ENCODE peak calls at places on chromosomes 5 and 9, in four cellular contexts. One of them, this sample, is unnamed.

GRCh38 chr5:74598731-74599624 is 41.5 kb downstream of the ENC1 start:
- DNase-seq in stromal cell of bone marrow: no peak
- DNase-seq in body of pancreas: no peak
- DNase-seq in lower leg skin: no peak
- DNase-seq in this sample: no peak

GRCh38 chr5:12292610-12293204 is 388.5 kb upstream of the CTNND2 start:
- DNase-seq in stromal cell of bone marrow: no peak
- DNase-seq in lower leg skin: no peak
- DNase-seq in body of pancreas: no peak
- DNase-seq in this sample: peak; percentile 55

GRCh38 chr5:78930742-78931141 is 54.4 kb downstream of the ARSB start:
- DNase-seq in body of pancreas: no peak
- DNase-seq in stromal cell of bone marrow: no peak
- DNase-seq in lower leg skin: no peak
- DNase-seq in this sample: no peak

GRCh38 chr5:93579561-93580386 is 1.2 kb downstream of the NR2F1-AS1 start:
- DNase-seq in lower leg skin: no peak
- DNase-seq in stromal cell of bone marrow: no peak
- DNase-seq in body of pancreas: no peak
- DNase-seq in this sample: no peak

GRCh38 chr5:105640328-105640727 is 2030.4 kb downstream of the EFNA5 start:
- DNase-seq in body of pancreas: no peak
- DNase-seq in stromal cell of bone marrow: no peak
- DNase-seq in lower leg skin: no peak
- DNase-seq in this sample: no peak

GRCh38 chr5:39412995-39413394 is 11.8 kb downstream of the DAB2 start:
- DNase-seq in stromal cell of bone marrow: no peak
- DNase-seq in body of pancreas: no peak
- DNase-seq in lower leg skin: no peak
- DNase-seq in this sample: no peak

GRCh38 chr9:8542537-8542936 is 743.0 kb upstream of the DMAC1 start:
- DNase-seq in stromal cell of bone marrow: no peak
- DNase-seq in body of pancreas: no peak
- DNase-seq in lower leg skin: no peak
- DNase-seq in this sample: no peak

GRCh38 chr9:92738661-92739081 is 26.0 kb downstream of the BICD2 start:
- DNase-seq in lower leg skin: no peak
- DNase-seq in body of pancreas: peak; percentile 34
- DNase-seq in stromal cell of bone marrow: no peak
- DNase-seq in this sample: no peak

GRCh38 chr9:31210982-31211570 is 1173.4 kb upstream of the ACO1 start:
- DNase-seq in body of pancreas: no peak
- DNase-seq in lower leg skin: no peak
- DNase-seq in stromal cell of bone marrow: no peak
- DNase-seq in this sample: no peak

GRCh38 chr9:89986190-89986589 is 381.4 kb downstream of the GADD45G start:
- DNase-seq in stromal cell of bone marrow: no peak
- DNase-seq in body of pancreas: no peak
- DNase-seq in lower leg skin: no peak
- DNase-seq in this sample: no peak

GRCh38 chr9:33159058-33159759 is 7.9 kb downstream of the B4GALT1 start:
- DNase-seq in body of pancreas: peak; percentile 55
- DNase-seq in stromal cell of bone marrow: no peak
- DNase-seq in lower leg skin: peak; percentile 75
- DNase-seq in this sample: no peak

GRCh38 chr5:139574641-139575312 is 13.6 kb downstream of the UBE2D2 start:
- DNase-seq in lower leg skin: no peak
- DNase-seq in body of pancreas: no peak
- DNase-seq in stromal cell of bone marrow: peak; percentile 17
- DNase-seq in this sample: no peak

GRCh38 chr9:133429216-133429613 is 7.0 kb downstream of the ADAMTS13 start:
- DNase-seq in stromal cell of bone marrow: no peak
- DNase-seq in lower leg skin: no peak
- DNase-seq in body of pancreas: no peak
- DNase-seq in this sample: no peak

GRCh38 chr5:81302596-81302995 is 1.2 kb downstream of the ZCCHC9 start:
- DNase-seq in body of pancreas: no peak
- DNase-seq in stromal cell of bone marrow: no peak
- DNase-seq in lower leg skin: no peak
- DNase-seq in this sample: no peak

GRCh38 chr5:151688406-151688805 is 1.7 kb upstream of the SPARC start:
- DNase-seq in body of pancreas: no peak
- DNase-seq in lower leg skin: no peak
- DNase-seq in stromal cell of bone marrow: no peak
- DNase-seq in this sample: no peak

GRCh38 chr9:99296375-99296951 is 74.4 kb downstream of the SEC61B start:
- DNase-seq in lower leg skin: no peak
- DNase-seq in stromal cell of bone marrow: no peak
- DNase-seq in body of pancreas: no peak
- DNase-seq in this sample: no peak

GRCh38 chr5:176365663-176366574 is 632 bp downstream of the ARL10 start:
- DNase-seq in body of pancreas: peak; percentile 25
- DNase-seq in lower leg skin: no peak
- DNase-seq in stromal cell of bone marrow: peak; percentile 21
- DNase-seq in this sample: no peak

GRCh38 chr9:121491111-121491510 is 8.5 kb downstream of the GGTA1 start:
- DNase-seq in lower leg skin: no peak
- DNase-seq in body of pancreas: no peak
- DNase-seq in stromal cell of bone marrow: no peak
- DNase-seq in this sample: no peak

GRCh38 chr5:180290568-180291233 is 1.2 kb downstream of the MAPK9 start:
- DNase-seq in lower leg skin: no peak
- DNase-seq in body of pancreas: no peak
- DNase-seq in stromal cell of bone marrow: no peak
- DNase-seq in this sample: no peak

GRCh38 chr5:150640311-150641005 is at the start of gene SYNPO:
- DNase-seq in body of pancreas: peak; percentile 67
- DNase-seq in lower leg skin: peak; percentile 74
- DNase-seq in stromal cell of bone marrow: peak; percentile 96
- DNase-seq in this sample: no peak

GRCh38 chr5:113336975-113337374 is 97.8 kb downstream of the TSSK1B start:
- DNase-seq in lower leg skin: peak; percentile 40
- DNase-seq in stromal cell of bone marrow: peak; percentile 50
- DNase-seq in body of pancreas: peak; percentile 32
- DNase-seq in this sample: no peak

GRCh38 chr9:131773911-131774379 is 34.1 kb upstream of the RAPGEF1 start:
- DNase-seq in lower leg skin: no peak
- DNase-seq in stromal cell of bone marrow: peak; percentile 52
- DNase-seq in body of pancreas: peak; percentile 59
- DNase-seq in this sample: peak; percentile 20

GRCh38 chr5:83964235-83964634 is 243.6 kb upstream of the HAPLN1 start:
- DNase-seq in body of pancreas: no peak
- DNase-seq in stromal cell of bone marrow: no peak
- DNase-seq in lower leg skin: no peak
- DNase-seq in this sample: no peak

GRCh38 chr5:147483197-147483790 is 26.6 kb downstream of the DPYSL3 start:
- DNase-seq in body of pancreas: no peak
- DNase-seq in stromal cell of bone marrow: no peak
- DNase-seq in lower leg skin: no peak
- DNase-seq in this sample: no peak

GRCh38 chr5:56123531-56124243 is 109.4 kb downstream of the ANKRD55 start:
- DNase-seq in stromal cell of bone marrow: peak; percentile 85
- DNase-seq in body of pancreas: peak; percentile 35
- DNase-seq in lower leg skin: peak; percentile 43
- DNase-seq in this sample: peak; percentile 25

GRCh38 chr5:77900691-77901090 is 124.6 kb upstream of the TBCA start:
- DNase-seq in body of pancreas: no peak
- DNase-seq in lower leg skin: no peak
- DNase-seq in stromal cell of bone marrow: no peak
- DNase-seq in this sample: no peak

GRCh38 chr5:44001675-44002380 is 387.4 kb downstream of the FGF10 start:
- DNase-seq in lower leg skin: no peak
- DNase-seq in stromal cell of bone marrow: no peak
- DNase-seq in body of pancreas: no peak
- DNase-seq in this sample: no peak

GRCh38 chr5:83285661-83286398 is 185.7 kb upstream of the VCAN start:
- DNase-seq in stromal cell of bone marrow: no peak
- DNase-seq in lower leg skin: no peak
- DNase-seq in body of pancreas: no peak
- DNase-seq in this sample: no peak

GRCh38 chr5:135010502-135011354 is 23.3 kb downstream of the PITX1 start:
- DNase-seq in body of pancreas: no peak
- DNase-seq in lower leg skin: peak; percentile 5
- DNase-seq in stromal cell of bone marrow: no peak
- DNase-seq in this sample: no peak

GRCh38 chr5:132639706-132640130 is 18.3 kb upstream of the IL13 start:
- DNase-seq in body of pancreas: no peak
- DNase-seq in lower leg skin: no peak
- DNase-seq in stromal cell of bone marrow: no peak
- DNase-seq in this sample: no peak

GRCh38 chr5:27682600-27682999 is 644.2 kb upstream of the CDH9 start:
- DNase-seq in lower leg skin: no peak
- DNase-seq in body of pancreas: no peak
- DNase-seq in stromal cell of bone marrow: no peak
- DNase-seq in this sample: peak; percentile 20

GRCh38 chr5:35862126-35862525 is 5.4 kb downstream of the IL7R start:
- DNase-seq in stromal cell of bone marrow: no peak
- DNase-seq in lower leg skin: no peak
- DNase-seq in body of pancreas: no peak
- DNase-seq in this sample: no peak

GRCh38 chr5:154669402-154669801 is 85.8 kb upstream of the LARP1 start:
- DNase-seq in body of pancreas: no peak
- DNase-seq in lower leg skin: no peak
- DNase-seq in stromal cell of bone marrow: no peak
- DNase-seq in this sample: no peak

GRCh38 chr5:115069087-115069968 is 100.4 kb downstream of the TRIM36 start:
- DNase-seq in lower leg skin: no peak
- DNase-seq in stromal cell of bone marrow: peak; percentile 18
- DNase-seq in body of pancreas: peak; percentile 27
- DNase-seq in this sample: peak; percentile 45

This sample was measured in iPS DF 6.9.